ENCODE peak calls at places on chromosomes 4 and X, in five cellular contexts. One of them, this sample, is unnamed.

GRCh38 chr4:48546336-48546735 is 56.3 kb downstream of the ZAR1 start:
- DNase-seq in B cell: peak
- DNase-seq in GM13977: no peak
- DNase-seq in activated B cell treated with CpG ODN at 0.5 μM for 24 hours: no peak
- DNase-seq in cardiac fibroblast: peak
- DNase-seq in this sample: peak

GRCh38 chr4:38804654-38805295 is at the start of gene TLR1:
- DNase-seq in B cell: peak
- DNase-seq in GM13977: no peak
- DNase-seq in activated B cell treated with CpG ODN at 0.5 μM for 24 hours: no peak
- DNase-seq in cardiac fibroblast: peak
- DNase-seq in this sample: peak

GRCh38 chr4:3369781-3370660 is 71.7 kb upstream of the HGFAC start:
- DNase-seq in B cell: no peak
- DNase-seq in GM13977: no peak
- DNase-seq in activated B cell treated with CpG ODN at 0.5 μM for 24 hours: no peak
- DNase-seq in cardiac fibroblast: peak
- DNase-seq in this sample: peak

GRCh38 chr4:89995006-89995405 is 100.4 kb downstream of the MMRN1 start:
- DNase-seq in B cell: no peak
- DNase-seq in GM13977: no peak
- DNase-seq in activated B cell treated with CpG ODN at 0.5 μM for 24 hours: no peak
- DNase-seq in cardiac fibroblast: no peak
- DNase-seq in this sample: no peak

GRCh38 chr4:137994858-137995257 is 247.3 kb downstream of the SLC7A11 start:
- DNase-seq in B cell: no peak
- DNase-seq in GM13977: no peak
- DNase-seq in activated B cell treated with CpG ODN at 0.5 μM for 24 hours: no peak
- DNase-seq in cardiac fibroblast: peak
- DNase-seq in this sample: no peak

GRCh38 chrX:10633722-10634121 is 13.3 kb upstream of the MID1 start:
- DNase-seq in B cell: no peak
- DNase-seq in GM13977: no peak
- DNase-seq in activated B cell treated with CpG ODN at 0.5 μM for 24 hours: no peak
- DNase-seq in cardiac fibroblast: peak
- DNase-seq in this sample: peak

GRCh38 chr4:159305129-159305528 is 202.2 kb downstream of the RAPGEF2 start:
- DNase-seq in B cell: no peak
- DNase-seq in GM13977: no peak
- DNase-seq in activated B cell treated with CpG ODN at 0.5 μM for 24 hours: no peak
- DNase-seq in cardiac fibroblast: no peak
- DNase-seq in this sample: no peak

GRCh38 chr4:7872264-7872771 is 67.3 kb downstream of the AFAP1 start:
- DNase-seq in B cell: no peak
- DNase-seq in GM13977: no peak
- DNase-seq in activated B cell treated with CpG ODN at 0.5 μM for 24 hours: no peak
- DNase-seq in cardiac fibroblast: peak
- DNase-seq in this sample: peak

GRCh38 chr4:178037459-178038214 is 595.4 kb upstream of the AGA start:
- DNase-seq in B cell: no peak
- DNase-seq in GM13977: no peak
- DNase-seq in activated B cell treated with CpG ODN at 0.5 μM for 24 hours: no peak
- DNase-seq in cardiac fibroblast: no peak
- DNase-seq in this sample: no peak

GRCh38 chr4:145154573-145154972 is 25.8 kb downstream of the OTUD4 start:
- DNase-seq in B cell: peak
- DNase-seq in GM13977: peak
- DNase-seq in activated B cell treated with CpG ODN at 0.5 μM for 24 hours: no peak
- DNase-seq in cardiac fibroblast: peak
- DNase-seq in this sample: peak

GRCh38 chrX:24117288-24117687 is 32.2 kb upstream of the ZFX start:
- DNase-seq in B cell: no peak
- DNase-seq in GM13977: no peak
- DNase-seq in activated B cell treated with CpG ODN at 0.5 μM for 24 hours: no peak
- DNase-seq in cardiac fibroblast: peak
- DNase-seq in this sample: peak

GRCh38 chr4:15376594-15376993 is 51.2 kb upstream of the C1QTNF7 start:
- DNase-seq in B cell: no peak
- DNase-seq in GM13977: no peak
- DNase-seq in activated B cell treated with CpG ODN at 0.5 μM for 24 hours: no peak
- DNase-seq in cardiac fibroblast: peak
- DNase-seq in this sample: peak

GRCh38 chr4:40056722-40057539 is at the start of gene N4BP2:
- DNase-seq in B cell: peak
- DNase-seq in GM13977: peak
- DNase-seq in activated B cell treated with CpG ODN at 0.5 μM for 24 hours: peak
- DNase-seq in cardiac fibroblast: peak
- DNase-seq in this sample: peak

GRCh38 chr4:3835527-3836040 is 69.4 kb downstream of the ADRA2C start:
- DNase-seq in B cell: no peak
- DNase-seq in GM13977: no peak
- DNase-seq in activated B cell treated with CpG ODN at 0.5 μM for 24 hours: no peak
- DNase-seq in cardiac fibroblast: no peak
- DNase-seq in this sample: no peak

GRCh38 chr4:114659386-114660008 is 60.9 kb downstream of the UGT8 start:
- DNase-seq in B cell: peak
- DNase-seq in GM13977: peak
- DNase-seq in activated B cell treated with CpG ODN at 0.5 μM for 24 hours: no peak
- DNase-seq in cardiac fibroblast: peak
- DNase-seq in this sample: peak

GRCh38 chrX:27976284-27976683 is 5.0 kb downstream of the DCAF8L1 start:
- DNase-seq in B cell: no peak
- DNase-seq in GM13977: no peak
- DNase-seq in activated B cell treated with CpG ODN at 0.5 μM for 24 hours: no peak
- DNase-seq in cardiac fibroblast: peak
- DNase-seq in this sample: no peak

GRCh38 chr4:158299459-158300007 is 89.2 kb downstream of the TMEM144 start:
- DNase-seq in B cell: no peak
- DNase-seq in GM13977: no peak
- DNase-seq in activated B cell treated with CpG ODN at 0.5 μM for 24 hours: no peak
- DNase-seq in cardiac fibroblast: no peak
- DNase-seq in this sample: no peak

GRCh38 chr4:186931519-186931918 is 207.9 kb upstream of the FAT1 start:
- DNase-seq in B cell: no peak
- DNase-seq in GM13977: no peak
- DNase-seq in activated B cell treated with CpG ODN at 0.5 μM for 24 hours: no peak
- DNase-seq in cardiac fibroblast: peak
- DNase-seq in this sample: peak

GRCh38 chr4:154495867-154496266 is 4.3 kb upstream of the DCHS2 start:
- DNase-seq in B cell: no peak
- DNase-seq in GM13977: no peak
- DNase-seq in activated B cell treated with CpG ODN at 0.5 μM for 24 hours: no peak
- DNase-seq in cardiac fibroblast: no peak
- DNase-seq in this sample: no peak

GRCh38 chr4:119833611-119834010 is 205.0 kb upstream of the PDE5A start:
- DNase-seq in B cell: no peak
- DNase-seq in GM13977: no peak
- DNase-seq in activated B cell treated with CpG ODN at 0.5 μM for 24 hours: no peak
- DNase-seq in cardiac fibroblast: peak
- DNase-seq in this sample: no peak

GRCh38 chr4:36316544-36317082 is 35.2 kb downstream of the DTHD1 start:
- DNase-seq in B cell: no peak
- DNase-seq in GM13977: no peak
- DNase-seq in activated B cell treated with CpG ODN at 0.5 μM for 24 hours: no peak
- DNase-seq in cardiac fibroblast: peak
- DNase-seq in this sample: no peak

GRCh38 chrX:102113367-102113766 is 12.1 kb upstream of the TCEAL2 start:
- DNase-seq in B cell: no peak
- DNase-seq in GM13977: no peak
- DNase-seq in activated B cell treated with CpG ODN at 0.5 μM for 24 hours: no peak
- DNase-seq in cardiac fibroblast: no peak
- DNase-seq in this sample: no peak

GRCh38 chrX:136220535-136220934 is 30.7 kb downstream of the MAP7D3 start:
- DNase-seq in B cell: no peak
- DNase-seq in GM13977: no peak
- DNase-seq in activated B cell treated with CpG ODN at 0.5 μM for 24 hours: no peak
- DNase-seq in cardiac fibroblast: no peak
- DNase-seq in this sample: peak

GRCh38 chr4:1011022-1011694 is at the start of gene FGFRL1:
- DNase-seq in B cell: peak
- DNase-seq in GM13977: peak
- DNase-seq in activated B cell treated with CpG ODN at 0.5 μM for 24 hours: peak
- DNase-seq in cardiac fibroblast: peak
- DNase-seq in this sample: peak

GRCh38 chr4:8316911-8317351 is 47.4 kb downstream of the HTRA3 start:
- DNase-seq in B cell: no peak
- DNase-seq in GM13977: no peak
- DNase-seq in activated B cell treated with CpG ODN at 0.5 μM for 24 hours: peak
- DNase-seq in cardiac fibroblast: no peak
- DNase-seq in this sample: no peak

GRCh38 chr4:124526760-124527159 is 185.8 kb downstream of the ANKRD50 start:
- DNase-seq in B cell: no peak
- DNase-seq in GM13977: no peak
- DNase-seq in activated B cell treated with CpG ODN at 0.5 μM for 24 hours: no peak
- DNase-seq in cardiac fibroblast: no peak
- DNase-seq in this sample: no peak

GRCh38 chr4:182604953-182605352 is 312.2 kb downstream of the DCTD start:
- DNase-seq in B cell: no peak
- DNase-seq in GM13977: no peak
- DNase-seq in activated B cell treated with CpG ODN at 0.5 μM for 24 hours: no peak
- DNase-seq in cardiac fibroblast: peak
- DNase-seq in this sample: no peak

GRCh38 chr4:66911898-66912297 is 633.4 kb downstream of the CENPC start:
- DNase-seq in B cell: no peak
- DNase-seq in GM13977: no peak
- DNase-seq in activated B cell treated with CpG ODN at 0.5 μM for 24 hours: no peak
- DNase-seq in cardiac fibroblast: peak
- DNase-seq in this sample: peak

GRCh38 chrX:69555396-69556023 is 51.4 kb downstream of the NALF2 start:
- DNase-seq in B cell: no peak
- DNase-seq in GM13977: no peak
- DNase-seq in activated B cell treated with CpG ODN at 0.5 μM for 24 hours: no peak
- DNase-seq in cardiac fibroblast: no peak
- DNase-seq in this sample: no peak

GRCh38 chr4:180950377-180950776 is 1292.8 kb upstream of the TENM3 start:
- DNase-seq in B cell: no peak
- DNase-seq in GM13977: no peak
- DNase-seq in activated B cell treated with CpG ODN at 0.5 μM for 24 hours: no peak
- DNase-seq in cardiac fibroblast: no peak
- DNase-seq in this sample: peak

GRCh38 chr4:24656906-24657305 is 72.6 kb upstream of the DHX15 start:
- DNase-seq in B cell: no peak
- DNase-seq in GM13977: no peak
- DNase-seq in activated B cell treated with CpG ODN at 0.5 μM for 24 hours: no peak
- DNase-seq in cardiac fibroblast: no peak
- DNase-seq in this sample: no peak

GRCh38 chr4:947491-947971 is 15.3 kb downstream of the TMEM175 start:
- DNase-seq in B cell: no peak
- DNase-seq in GM13977: no peak
- DNase-seq in activated B cell treated with CpG ODN at 0.5 μM for 24 hours: no peak
- DNase-seq in cardiac fibroblast: no peak
- DNase-seq in this sample: no peak

GRCh38 chrX:138711399-138712347 is at the start of gene FGF13:
- DNase-seq in B cell: peak
- DNase-seq in GM13977: peak
- DNase-seq in activated B cell treated with CpG ODN at 0.5 μM for 24 hours: no peak
- DNase-seq in cardiac fibroblast: no peak
- DNase-seq in this sample: peak
- TF ChIP-seq CTCF in B cell: no peak
- TF ChIP-seq CTCF in GM13977: peak
- TF ChIP-seq CTCF in activated B cell treated with CpG ODN at 0.5 μM for 24 hours: no peak
- TF ChIP-seq CTCF in cardiac fibroblast: no peak
- TF ChIP-seq CTCF in this sample: peak

DNA sequence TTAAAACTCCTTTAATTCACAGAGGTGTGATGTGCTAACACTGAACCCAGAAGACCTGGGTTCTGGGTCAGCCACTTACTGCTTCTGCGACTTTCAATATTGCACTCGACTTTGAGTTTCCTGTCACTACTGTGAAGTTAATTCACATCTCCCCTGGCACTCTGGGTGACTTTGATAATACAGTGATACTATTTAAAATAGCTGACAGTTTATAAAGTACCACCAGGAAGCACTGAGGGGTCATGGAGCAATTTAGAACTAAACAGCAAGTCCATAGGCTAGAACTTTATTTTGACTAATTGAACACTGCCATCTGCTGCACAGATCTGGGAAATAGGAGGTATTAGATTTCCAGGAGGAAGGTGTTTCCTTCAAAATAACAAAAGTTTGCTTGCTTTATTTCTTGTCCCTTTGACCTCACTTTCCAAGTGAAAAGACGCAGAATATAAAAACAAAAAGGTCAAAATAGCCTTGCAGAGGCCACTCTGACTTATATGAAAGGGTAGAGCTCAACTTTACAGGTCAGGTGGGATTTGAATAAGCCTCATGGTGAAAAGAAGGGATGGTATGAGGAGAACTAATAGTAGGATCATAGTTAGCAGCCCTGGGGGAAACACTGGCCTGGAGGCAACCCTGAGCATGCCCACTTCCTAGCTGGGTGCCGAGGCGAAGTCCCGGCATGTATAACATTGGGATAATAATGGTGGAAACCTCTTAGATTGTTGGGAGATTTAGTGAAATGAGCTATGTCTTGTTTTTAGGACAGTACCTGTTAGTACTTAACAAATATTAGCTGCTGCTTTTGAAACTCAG is 53.4 kb downstream of the ZNF518B start:
- DNase-seq in B cell: no peak
- DNase-seq in GM13977: peak
- DNase-seq in activated B cell treated with CpG ODN at 0.5 μM for 24 hours: no peak
- DNase-seq in cardiac fibroblast: peak
- DNase-seq in this sample: peak
- TF ChIP-seq CTCF in B cell: peak
- TF ChIP-seq CTCF in GM13977: peak
- TF ChIP-seq CTCF in activated B cell treated with CpG ODN at 0.5 μM for 24 hours: no peak
- TF ChIP-seq CTCF in cardiac fibroblast: peak
- TF ChIP-seq CTCF in this sample: peak

DNA sequence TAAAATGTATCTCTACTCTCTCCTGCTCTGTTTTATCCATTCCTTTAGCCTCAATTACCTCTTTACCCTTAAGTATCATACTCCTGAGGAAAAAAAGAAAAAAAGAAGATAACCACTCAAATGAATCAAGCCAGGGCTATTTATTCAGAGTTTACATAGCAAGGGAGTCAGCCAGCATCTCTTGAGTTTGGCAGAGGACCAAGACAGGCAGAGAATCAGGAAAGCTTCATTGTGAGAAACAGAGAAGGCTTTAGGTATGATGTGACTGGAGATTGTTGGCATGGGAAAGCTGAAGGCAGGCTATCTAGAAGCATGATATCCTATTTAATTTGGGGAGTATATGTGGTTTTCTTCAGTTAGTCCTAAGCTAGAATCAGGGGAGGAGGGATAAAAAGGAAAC is 11.1 kb downstream of the APELA start:
- DNase-seq in B cell: no peak
- DNase-seq in GM13977: no peak
- DNase-seq in activated B cell treated with CpG ODN at 0.5 μM for 24 hours: no peak
- DNase-seq in cardiac fibroblast: no peak
- DNase-seq in this sample: no peak
- TF ChIP-seq CTCF in B cell: no peak
- TF ChIP-seq CTCF in GM13977: no peak
- TF ChIP-seq CTCF in activated B cell treated with CpG ODN at 0.5 μM for 24 hours: no peak
- TF ChIP-seq CTCF in cardiac fibroblast: no peak
- TF ChIP-seq CTCF in this sample: no peak

DNA sequence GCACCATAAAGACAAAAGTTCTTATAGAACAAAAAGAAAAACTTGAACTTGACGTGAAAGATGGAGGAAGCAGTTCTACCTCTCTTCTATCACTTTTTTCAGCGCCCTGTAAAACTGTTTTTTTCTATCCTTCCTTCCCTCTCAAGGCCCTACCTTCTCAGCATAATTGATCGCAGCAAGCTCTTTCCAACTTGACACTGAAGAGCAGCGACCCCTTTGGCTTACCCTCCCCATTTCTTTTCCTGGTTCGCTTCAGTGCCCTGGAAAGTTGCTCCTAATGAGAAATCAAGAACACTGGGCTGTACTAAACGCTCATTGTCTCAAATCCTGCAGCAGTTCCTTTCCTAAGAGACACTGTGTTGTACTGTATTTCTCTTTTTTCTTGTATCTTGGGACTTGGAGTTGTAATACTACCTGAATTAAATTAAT is 150.6 kb upstream of the SLC4A4 start:
- DNase-seq in B cell: peak
- DNase-seq in GM13977: no peak
- DNase-seq in activated B cell treated with CpG ODN at 0.5 μM for 24 hours: no peak
- DNase-seq in cardiac fibroblast: no peak
- DNase-seq in this sample: no peak
- TF ChIP-seq CTCF in B cell: no peak
- TF ChIP-seq CTCF in GM13977: no peak
- TF ChIP-seq CTCF in activated B cell treated with CpG ODN at 0.5 μM for 24 hours: no peak
- TF ChIP-seq CTCF in cardiac fibroblast: no peak
- TF ChIP-seq CTCF in this sample: no peak